ENCODE peak calls at places on chromosomes 2 and 18, in six cellular contexts. One of them, this sample, is unnamed.

GRCh38 chr2:187826023-187826422 is 271.8 kb upstream of the TFPI start:
- DNase-seq in right atrium auricular region: no peak
- DNase-seq in CD4-positive, alpha-beta T cell: no peak
- DNase-seq in progenitor cell of endocrine pancreas: no peak
- DNase-seq in heart left ventricle: no peak
- DNase-seq in choroid plexus epithelial cell: peak; percentile 7
- DNase-seq in this sample: no peak

GRCh38 chr18:63603772-63604171 is 16.6 kb downstream of the SERPINB13 start:
- DNase-seq in right atrium auricular region: no peak
- DNase-seq in CD4-positive, alpha-beta T cell: no peak
- DNase-seq in progenitor cell of endocrine pancreas: no peak
- DNase-seq in heart left ventricle: no peak
- DNase-seq in choroid plexus epithelial cell: peak; percentile 20
- DNase-seq in this sample: no peak

GRCh38 chr2:224175010-224175409 is 135.9 kb upstream of the SERPINE2 start:
- DNase-seq in right atrium auricular region: no peak
- DNase-seq in CD4-positive, alpha-beta T cell: no peak
- DNase-seq in progenitor cell of endocrine pancreas: no peak
- DNase-seq in heart left ventricle: no peak
- DNase-seq in choroid plexus epithelial cell: no peak
- DNase-seq in this sample: no peak

GRCh38 chr2:212414699-212415309 is 123.8 kb downstream of the ERBB4 start:
- DNase-seq in right atrium auricular region: no peak
- DNase-seq in CD4-positive, alpha-beta T cell: no peak
- DNase-seq in progenitor cell of endocrine pancreas: no peak
- DNase-seq in heart left ventricle: no peak
- DNase-seq in choroid plexus epithelial cell: no peak
- DNase-seq in this sample: no peak

GRCh38 chr2:219709261-219709867 is 81.9 kb downstream of the SLC4A3 start:
- DNase-seq in right atrium auricular region: peak; percentile 23
- DNase-seq in CD4-positive, alpha-beta T cell: no peak
- DNase-seq in progenitor cell of endocrine pancreas: no peak
- DNase-seq in heart left ventricle: peak; percentile 51
- DNase-seq in choroid plexus epithelial cell: no peak
- DNase-seq in this sample: no peak

GRCh38 chr2:150133623-150134022 is 353.8 kb downstream of the RND3 start:
- DNase-seq in right atrium auricular region: no peak
- DNase-seq in CD4-positive, alpha-beta T cell: no peak
- DNase-seq in progenitor cell of endocrine pancreas: no peak
- DNase-seq in heart left ventricle: no peak
- DNase-seq in choroid plexus epithelial cell: peak; percentile 91
- DNase-seq in this sample: no peak

GRCh38 chr2:23452853-23453420 is 68.0 kb downstream of the KLHL29 start:
- DNase-seq in right atrium auricular region: peak; percentile 57
- DNase-seq in CD4-positive, alpha-beta T cell: no peak
- DNase-seq in progenitor cell of endocrine pancreas: no peak
- DNase-seq in heart left ventricle: no peak
- DNase-seq in choroid plexus epithelial cell: peak; percentile 38
- DNase-seq in this sample: no peak

GRCh38 chr2:240508832-240509545 is 48.8 kb downstream of the ANKMY1 start:
- DNase-seq in right atrium auricular region: peak; percentile 18
- DNase-seq in CD4-positive, alpha-beta T cell: no peak
- DNase-seq in progenitor cell of endocrine pancreas: no peak
- DNase-seq in heart left ventricle: no peak
- DNase-seq in choroid plexus epithelial cell: no peak
- DNase-seq in this sample: no peak

DNA sequence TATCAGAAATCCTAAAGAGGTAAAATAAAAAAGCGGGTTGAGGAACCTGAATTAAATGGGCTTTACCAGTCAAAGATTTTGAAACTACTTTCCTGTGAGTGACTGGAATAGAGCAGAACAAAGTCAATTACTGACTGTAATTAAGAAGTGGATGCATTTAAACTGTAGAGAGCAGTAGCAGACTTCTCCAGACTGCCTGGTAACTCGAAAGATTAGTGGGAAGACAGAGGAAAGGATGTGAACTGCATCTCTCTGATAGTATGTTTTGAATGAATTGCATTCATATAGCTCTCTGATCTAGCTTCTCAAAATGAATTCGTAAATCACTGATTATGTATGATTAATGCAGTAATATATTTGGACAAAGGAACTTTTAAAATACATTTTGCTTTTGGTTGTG is 303.9 kb downstream of the ARHGAP15 start:
- DNase-seq in right atrium auricular region: no peak
- DNase-seq in CD4-positive, alpha-beta T cell: no peak
- DNase-seq in progenitor cell of endocrine pancreas: no peak
- DNase-seq in heart left ventricle: no peak
- DNase-seq in choroid plexus epithelial cell: peak; percentile 31
- DNase-seq in this sample: no peak
- TF ChIP-seq CTCF in right atrium auricular region: no peak
- TF ChIP-seq CTCF in CD4-positive, alpha-beta T cell: no peak
- TF ChIP-seq CTCF in progenitor cell of endocrine pancreas: no peak
- TF ChIP-seq CTCF in heart left ventricle: peak; percentile 30
- TF ChIP-seq CTCF in choroid plexus epithelial cell: no peak
- TF ChIP-seq CTCF in this sample: no peak

DNA sequence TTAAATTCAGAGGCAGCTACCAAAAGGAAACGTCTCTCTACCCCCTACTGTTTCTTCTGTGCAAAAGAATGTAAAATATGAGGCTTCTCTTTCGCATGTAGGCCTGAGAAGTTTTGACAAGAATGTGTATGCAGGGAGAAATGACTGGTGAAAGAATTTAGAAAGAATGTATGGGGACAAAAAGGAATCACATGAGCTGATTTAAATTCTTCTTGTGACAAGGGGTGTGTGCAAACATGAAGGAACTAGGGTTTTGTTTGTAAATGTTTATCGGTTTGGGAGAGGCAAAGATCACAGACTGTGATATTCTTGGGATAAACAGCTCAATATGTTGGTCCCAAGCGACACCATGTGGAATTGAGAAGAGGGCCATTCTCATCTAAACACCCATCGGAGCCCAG is 345.2 kb upstream of the VRK2 start:
- DNase-seq in right atrium auricular region: no peak
- DNase-seq in CD4-positive, alpha-beta T cell: no peak
- DNase-seq in progenitor cell of endocrine pancreas: no peak
- DNase-seq in heart left ventricle: no peak
- DNase-seq in choroid plexus epithelial cell: peak; percentile 90
- DNase-seq in this sample: no peak
- TF ChIP-seq CTCF in right atrium auricular region: no peak
- TF ChIP-seq CTCF in CD4-positive, alpha-beta T cell: no peak
- TF ChIP-seq CTCF in progenitor cell of endocrine pancreas: no peak
- TF ChIP-seq CTCF in heart left ventricle: no peak
- TF ChIP-seq CTCF in choroid plexus epithelial cell: no peak
- TF ChIP-seq CTCF in this sample: no peak

DNA sequence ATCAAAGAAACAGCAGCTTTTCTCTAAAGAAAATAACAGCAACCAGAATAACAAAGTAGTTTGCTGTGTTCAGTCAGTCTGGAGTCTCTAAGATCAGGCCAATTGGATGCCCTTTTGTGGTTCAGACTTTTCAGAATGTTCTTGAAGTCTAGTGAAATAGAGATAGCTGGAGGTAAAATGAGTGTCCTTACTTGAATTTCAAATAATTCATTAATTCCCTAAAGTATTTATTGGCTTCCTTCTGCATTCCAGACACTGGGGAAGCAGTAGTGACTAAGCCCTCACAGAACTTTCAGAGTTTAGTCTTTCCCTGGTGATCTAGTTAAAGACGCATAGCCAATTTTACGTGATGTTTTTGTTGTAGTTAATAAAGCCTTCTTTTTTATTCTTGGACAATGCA is 58.8 kb downstream of the C18orf54 start:
- DNase-seq in right atrium auricular region: no peak
- DNase-seq in CD4-positive, alpha-beta T cell: no peak
- DNase-seq in progenitor cell of endocrine pancreas: no peak
- DNase-seq in heart left ventricle: no peak
- DNase-seq in choroid plexus epithelial cell: peak; percentile 92
- DNase-seq in this sample: no peak
- TF ChIP-seq CTCF in right atrium auricular region: no peak
- TF ChIP-seq CTCF in CD4-positive, alpha-beta T cell: no peak
- TF ChIP-seq CTCF in progenitor cell of endocrine pancreas: no peak
- TF ChIP-seq CTCF in heart left ventricle: no peak
- TF ChIP-seq CTCF in choroid plexus epithelial cell: no peak
- TF ChIP-seq CTCF in this sample: no peak

GRCh38 chr18:49038423-49038822 is 87.7 kb upstream of the SMAD7 start:
- DNase-seq in right atrium auricular region: no peak
- DNase-seq in CD4-positive, alpha-beta T cell: no peak
- DNase-seq in progenitor cell of endocrine pancreas: no peak
- DNase-seq in heart left ventricle: no peak
- DNase-seq in choroid plexus epithelial cell: no peak
- DNase-seq in this sample: no peak

GRCh38 chr18:49046125-49046524 is 95.4 kb upstream of the SMAD7 start:
- DNase-seq in right atrium auricular region: no peak
- DNase-seq in CD4-positive, alpha-beta T cell: no peak
- DNase-seq in progenitor cell of endocrine pancreas: no peak
- DNase-seq in heart left ventricle: no peak
- DNase-seq in choroid plexus epithelial cell: no peak
- DNase-seq in this sample: no peak

GRCh38 chr18:49044898-49045297 is 94.1 kb upstream of the SMAD7 start:
- DNase-seq in right atrium auricular region: no peak
- DNase-seq in CD4-positive, alpha-beta T cell: no peak
- DNase-seq in progenitor cell of endocrine pancreas: no peak
- DNase-seq in heart left ventricle: no peak
- DNase-seq in choroid plexus epithelial cell: no peak
- DNase-seq in this sample: no peak

GRCh38 chr18:49045585-49045984 is 94.8 kb upstream of the SMAD7 start:
- DNase-seq in right atrium auricular region: no peak
- DNase-seq in CD4-positive, alpha-beta T cell: no peak
- DNase-seq in progenitor cell of endocrine pancreas: no peak
- DNase-seq in heart left ventricle: no peak
- DNase-seq in choroid plexus epithelial cell: no peak
- DNase-seq in this sample: no peak

GRCh38 chr18:49041677-49042570 is 91.2 kb upstream of the SMAD7 start:
- DNase-seq in right atrium auricular region: peak; percentile 74
- DNase-seq in CD4-positive, alpha-beta T cell: peak; percentile 27
- DNase-seq in progenitor cell of endocrine pancreas: no peak
- DNase-seq in heart left ventricle: peak; percentile 64
- DNase-seq in choroid plexus epithelial cell: peak; percentile 78
- DNase-seq in this sample: no peak
- TF ChIP-seq CTCF in right atrium auricular region: peak; percentile 31
- TF ChIP-seq CTCF in CD4-positive, alpha-beta T cell: peak; percentile 60
- TF ChIP-seq CTCF in progenitor cell of endocrine pancreas: peak; percentile 61
- TF ChIP-seq CTCF in heart left ventricle: peak; percentile 64
- TF ChIP-seq CTCF in choroid plexus epithelial cell: peak; percentile 83
- TF ChIP-seq CTCF in this sample: peak; percentile 68

GRCh38 chr18:58190842-58191530 is 147.0 kb downstream of the NEDD4L start:
- DNase-seq in right atrium auricular region: no peak
- DNase-seq in CD4-positive, alpha-beta T cell: no peak
- DNase-seq in progenitor cell of endocrine pancreas: no peak
- DNase-seq in heart left ventricle: no peak
- DNase-seq in choroid plexus epithelial cell: no peak
- DNase-seq in this sample: no peak

GRCh38 chr18:58195278-58195721 is 151.3 kb downstream of the NEDD4L start:
- DNase-seq in right atrium auricular region: no peak
- DNase-seq in CD4-positive, alpha-beta T cell: no peak
- DNase-seq in progenitor cell of endocrine pancreas: no peak
- DNase-seq in heart left ventricle: no peak
- DNase-seq in choroid plexus epithelial cell: no peak
- DNase-seq in this sample: no peak

GRCh38 chr18:58196164-58196563 is 152.1 kb downstream of the NEDD4L start:
- DNase-seq in right atrium auricular region: no peak
- DNase-seq in CD4-positive, alpha-beta T cell: no peak
- DNase-seq in progenitor cell of endocrine pancreas: no peak
- DNase-seq in heart left ventricle: no peak
- DNase-seq in choroid plexus epithelial cell: no peak
- DNase-seq in this sample: no peak

GRCh38 chr18:58192519-58192918 is 148.5 kb downstream of the NEDD4L start:
- DNase-seq in right atrium auricular region: no peak
- DNase-seq in CD4-positive, alpha-beta T cell: no peak
- DNase-seq in progenitor cell of endocrine pancreas: no peak
- DNase-seq in heart left ventricle: no peak
- DNase-seq in choroid plexus epithelial cell: no peak
- DNase-seq in this sample: no peak

DNA sequence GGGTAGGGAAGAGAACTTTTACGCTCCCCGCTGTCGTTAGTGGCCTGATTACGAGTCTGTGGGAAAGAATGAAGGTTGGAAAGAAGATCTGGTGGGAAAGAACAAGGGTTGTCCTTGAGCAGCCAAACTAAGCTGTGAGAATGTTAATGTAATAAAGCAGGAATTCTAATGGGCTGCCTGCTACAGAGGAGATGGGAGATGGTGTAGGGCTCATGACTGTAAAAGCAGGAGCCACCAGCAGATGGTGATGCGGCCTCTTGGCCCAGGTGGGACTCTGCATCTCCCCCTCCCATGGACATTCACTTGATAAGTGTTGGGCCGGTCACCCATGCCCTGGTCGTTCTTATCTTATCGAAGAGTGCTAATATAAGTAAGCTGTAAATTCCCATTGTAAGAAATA is 150.0 kb downstream of the NEDD4L start:
- DNase-seq in right atrium auricular region: no peak
- DNase-seq in CD4-positive, alpha-beta T cell: no peak
- DNase-seq in progenitor cell of endocrine pancreas: no peak
- DNase-seq in heart left ventricle: no peak
- DNase-seq in choroid plexus epithelial cell: no peak
- DNase-seq in this sample: no peak
- TF ChIP-seq CTCF in right atrium auricular region: peak; percentile 20
- TF ChIP-seq CTCF in CD4-positive, alpha-beta T cell: no peak
- TF ChIP-seq CTCF in progenitor cell of endocrine pancreas: peak; percentile 61
- TF ChIP-seq CTCF in heart left ventricle: peak; percentile 42
- TF ChIP-seq CTCF in choroid plexus epithelial cell: peak; percentile 48
- TF ChIP-seq CTCF in this sample: peak; percentile 54

GRCh38 chr18:52700116-52700515 is 360.1 kb downstream of the DCC start:
- DNase-seq in right atrium auricular region: no peak
- DNase-seq in CD4-positive, alpha-beta T cell: no peak
- DNase-seq in progenitor cell of endocrine pancreas: no peak
- DNase-seq in heart left ventricle: no peak
- DNase-seq in choroid plexus epithelial cell: no peak
- DNase-seq in this sample: no peak

GRCh38 chr18:52700757-52701156 is 360.8 kb downstream of the DCC start:
- DNase-seq in right atrium auricular region: no peak
- DNase-seq in CD4-positive, alpha-beta T cell: no peak
- DNase-seq in progenitor cell of endocrine pancreas: no peak
- DNase-seq in heart left ventricle: no peak
- DNase-seq in choroid plexus epithelial cell: no peak
- DNase-seq in this sample: no peak

GRCh38 chr18:52694804-52695203 is 354.8 kb downstream of the DCC start:
- DNase-seq in right atrium auricular region: no peak
- DNase-seq in CD4-positive, alpha-beta T cell: no peak
- DNase-seq in progenitor cell of endocrine pancreas: no peak
- DNase-seq in heart left ventricle: no peak
- DNase-seq in choroid plexus epithelial cell: peak; percentile 24
- DNase-seq in this sample: peak; percentile 28
- TF ChIP-seq CTCF in right atrium auricular region: no peak
- TF ChIP-seq CTCF in CD4-positive, alpha-beta T cell: no peak
- TF ChIP-seq CTCF in progenitor cell of endocrine pancreas: peak; percentile 54
- TF ChIP-seq CTCF in heart left ventricle: no peak
- TF ChIP-seq CTCF in choroid plexus epithelial cell: peak; percentile 57
- TF ChIP-seq CTCF in this sample: peak; percentile 68

This sample was measured in neural crest cell.